ENCODE peak calls at places on chromosomes 5 and 9, in eight cellular contexts. L is GM12878; U is cardiac muscle cell; E is OCI-LY7; X is HCT116; W is esophagus squamous epithelium; O is psoas muscle; I is CD4-positive, CD25-positive, alpha-beta regulatory T cell. P is an unnamed sample.

GRCh38 chr5:93303291-93303691 is 277.7 kb downstream of the NR2F1-AS1 start:
- DNase-seq in I (no peak), L (no peak), W (no peak), O (no peak), U (no peak), E (no peak), X (no peak), P (no peak)

GRCh38 chr5:40386293-40386692 is 293.4 kb upstream of the PTGER4 start:
- DNase-seq in W (no peak), I (no peak), O (no peak), X (no peak), U (no peak), L (peak; percentile 62), E (peak; percentile 11), P (no peak)

GRCh38 chr9:136512651-136513066 is 29.8 kb upstream of the SEC16A start:
- DNase-seq in X (no peak), I (no peak), L (no peak), O (no peak), U (no peak), E (peak; percentile 33), W (no peak), P (no peak)

GRCh38 chr9:132460240-132460639 is 50.2 kb downstream of the CFAP77 start:
- DNase-seq in E (no peak), X (no peak), L (no peak), I (no peak), O (no peak), W (no peak), U (no peak), P (no peak)

GRCh38 chr9:10268500-10269485 is 344.0 kb downstream of the PTPRD start:
- DNase-seq in L (no peak), U (peak; percentile 78), I (no peak), O (no peak), W (no peak), X (no peak), E (peak; percentile 50), P (peak; percentile 67)

GRCh38 chr5:9624196-9624947 is 5.8 kb downstream of the TAS2R1 start:
- DNase-seq in E (no peak), O (no peak), I (no peak), U (peak; percentile 49), L (no peak), W (no peak), X (no peak), P (no peak)

GRCh38 chr5:73204302-73204701 is 31.3 kb downstream of the TMEM174 start:
- DNase-seq in E (no peak), W (no peak), I (no peak), U (no peak), L (no peak), O (no peak), X (no peak), P (no peak)

GRCh38 chr5:132265336-132266030 is 8.0 kb downstream of the PDLIM4 start:
- DNase-seq in W (no peak), U (no peak), L (no peak), X (no peak), O (peak; percentile 44), E (no peak), I (no peak), P (peak; percentile 38)

GRCh38 chr5:168592014-168592368 is 12.8 kb upstream of the PANK3 start:
- DNase-seq in I (no peak), X (no peak), W (no peak), E (no peak), U (no peak), L (no peak), O (no peak), P (no peak)

GRCh38 chr5:134614461-134615085 is 18.1 kb downstream of the SAR1B start:
- DNase-seq in X (no peak), U (no peak), L (no peak), O (no peak), E (no peak), I (no peak), W (no peak), P (no peak)

GRCh38 chr9:16268037-16269010 is 602.1 kb downstream of the BNC2 start:
- DNase-seq in L (no peak), U (no peak), X (no peak), I (no peak), W (no peak), E (no peak), O (no peak), P (no peak)

GRCh38 chr9:69173891-69174644 is at the start of gene TJP2:
- DNase-seq in E (peak; percentile 64), L (no peak), W (no peak), X (no peak), I (peak; percentile 30), O (peak; percentile 82), U (peak; percentile 83), P (peak; percentile 71)

GRCh38 chr5:137822158-137822764 is 45.4 kb upstream of the MYOT start:
- DNase-seq in U (peak; percentile 59), I (no peak), O (peak; percentile 29), L (no peak), X (peak; percentile 40), W (no peak), E (peak; percentile 18), P (peak; percentile 60)

GRCh38 chr9:97997330-97998276 is 14.5 kb downstream of the ANP32B start:
- DNase-seq in I (no peak), X (no peak), L (no peak), O (no peak), E (no peak), W (no peak), U (no peak), P (no peak)

GRCh38 chr5:81579525-81579924 is 171.4 kb downstream of the SSBP2 start:
- DNase-seq in X (no peak), U (no peak), L (no peak), I (no peak), W (no peak), E (peak; percentile 46), O (no peak), P (peak; percentile 92)

GRCh38 chr5:179336126-179336870 is 9.0 kb downstream of the ADAMTS2 start:
- DNase-seq in X (no peak), U (no peak), L (no peak), E (no peak), O (no peak), I (no peak), W (no peak), P (no peak)

GRCh38 chr5:172904312-172904642 is 54.9 kb upstream of the RPL26L1 start:
- DNase-seq in L (no peak), E (no peak), I (no peak), W (no peak), U (no peak), O (no peak), X (no peak), P (no peak)
- H3K27ac ChIP-seq in L (no peak overlapping the region), E (no peak overlapping the region), I (no peak overlapping the region), W (peak overlapping the region; percentile 96), U (peak overlapping the region; percentile 12), O (peak overlapping the region; percentile 97), X (peak overlapping the region; percentile 23), P (no peak overlapping the region)

GRCh38 chr5:117533792-117534191 is 959.2 kb upstream of the SEMA6A start:
- DNase-seq in I (no peak), W (no peak), O (no peak), U (no peak), X (no peak), E (no peak), L (no peak), P (no peak)

DNA sequence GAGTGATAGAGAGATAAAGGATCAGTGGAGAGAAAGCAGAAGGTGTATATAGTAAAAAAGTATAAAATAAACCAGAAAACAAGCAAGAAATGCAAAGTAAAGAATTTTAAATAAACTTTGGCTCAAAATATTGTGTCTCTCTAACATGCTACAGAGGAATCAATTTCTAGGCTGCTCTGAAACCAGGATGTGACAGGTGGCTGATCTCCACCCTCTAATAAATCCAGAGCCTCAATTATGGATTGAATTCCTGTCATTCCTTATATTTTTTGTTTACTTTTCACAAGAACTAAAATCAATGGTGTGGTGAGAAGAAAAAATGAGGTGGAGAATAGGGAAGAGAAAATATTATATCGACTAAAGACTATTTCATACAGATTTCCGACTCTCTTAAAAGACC is 965.1 kb upstream of the SEMA6A start:
- DNase-seq in X (no peak), U (no peak), O (no peak), E (no peak), L (no peak), I (no peak), W (no peak), P (no peak)
- H3K27ac ChIP-seq in X (no peak overlapping the region), U (no peak overlapping the region), O (no peak overlapping the region), E (no peak overlapping the region), L (no peak overlapping the region), I (no peak overlapping the region), W (no peak overlapping the region), P (no peak overlapping the region)

GRCh38 chr9:106877345-106877744 is 14.4 kb downstream of the ZNF462 start:
- DNase-seq in W (no peak), O (no peak), L (no peak), U (no peak), E (no peak), I (no peak), X (no peak), P (no peak)

GRCh38 chr9:106874657-106875056 is 11.7 kb downstream of the ZNF462 start:
- DNase-seq in U (no peak), I (no peak), E (no peak), L (no peak), X (no peak), W (no peak), O (no peak), P (no peak)

GRCh38 chr9:106872641-106873040 is 9.7 kb downstream of the ZNF462 start:
- DNase-seq in U (no peak), E (no peak), I (no peak), L (no peak), X (no peak), O (no peak), W (no peak), P (no peak)

GRCh38 chr9:106875548-106875947 is 12.6 kb downstream of the ZNF462 start:
- DNase-seq in X (no peak), E (no peak), U (no peak), W (no peak), L (no peak), I (no peak), O (no peak), P (no peak)

GRCh38 chr9:106874031-106874430 is 11.1 kb downstream of the ZNF462 start:
- DNase-seq in O (no peak), U (no peak), X (no peak), W (no peak), E (no peak), L (no peak), I (no peak), P (no peak)
- H3K27ac ChIP-seq in O (peak overlapping the region; percentile 74), U (no peak overlapping the region), X (no peak overlapping the region), W (no peak overlapping the region), E (no peak overlapping the region), L (no peak overlapping the region), I (no peak overlapping the region), P (no peak overlapping the region)

DNA sequence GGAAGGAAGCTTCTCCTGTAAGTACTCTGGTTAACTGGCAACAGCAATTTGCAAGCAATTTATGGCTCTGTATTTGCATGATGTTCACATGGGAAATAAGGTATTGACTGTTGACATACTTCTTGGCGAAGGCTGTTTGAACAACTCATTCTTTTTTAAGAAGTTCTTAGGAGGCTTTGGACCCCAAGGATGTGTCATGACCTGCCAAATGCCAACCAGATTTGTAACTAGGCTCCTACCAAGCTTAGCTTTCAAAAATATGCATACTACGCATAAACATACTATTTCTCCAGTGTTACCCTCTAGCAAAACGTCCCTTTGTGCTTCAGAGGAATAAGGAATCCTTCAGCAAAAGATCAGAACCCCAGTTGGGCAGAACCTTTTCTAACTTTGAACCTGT is 165.2 kb upstream of the MSX2 start:
- DNase-seq in O (no peak), W (no peak), L (no peak), E (no peak), I (no peak), X (no peak), U (no peak), P (no peak)
- H3K27ac ChIP-seq in O (no peak overlapping the region), W (no peak overlapping the region), L (no peak overlapping the region), E (no peak overlapping the region), I (no peak overlapping the region), X (no peak overlapping the region), U (no peak overlapping the region), P (no peak overlapping the region)